ENCODE peak calls at places on chromosomes 13 and 19, in nine cellular contexts. Y is WERI-Rb-1, V is caudate nucleus, C is lower leg skin, N is RWPE1, T is SIG-M5, Z is neural crest cell, D is right cardiac atrium, R is GM23338. P is an unnamed sample.

GRCh38 chr13:83881917-83882625 is at the start of gene SLITRK1:
- DNase-seq in V (peak), C (peak), Y (peak), R (peak), T (no peak), Z (peak), D (peak), N (peak), P (peak)

GRCh38 chr19:41626877-41627276 is at the start of gene CEACAM4:
- DNase-seq in V (no peak), N (no peak), R (no peak), Z (no peak), Y (no peak), C (no peak), T (no peak), D (peak), P (no peak)

GRCh38 chr19:18438331-18439024 is 545 bp upstream of the ISYNA1 start:
- DNase-seq in R (peak), Z (no peak), N (no peak), T (no peak), C (no peak), V (no peak), D (peak), Y (peak), P (no peak)

GRCh38 chr13:39767791-39768564 is 112.5 kb downstream of the COG6 start:
- DNase-seq in T (no peak), R (peak), Y (no peak), C (no peak), V (no peak), N (no peak), D (no peak), Z (no peak), P (no peak)

GRCh38 chr19:40070058-40070457 is 14.0 kb upstream of the ZNF780B start:
- DNase-seq in Y (no peak), C (no peak), Z (no peak), R (no peak), D (no peak), T (no peak), N (no peak), V (no peak), P (no peak)

GRCh38 chr19:43463381-43464088 is 1.9 kb downstream of the LYPD3 start:
- DNase-seq in Y (peak), D (peak), R (peak), Z (peak), C (peak), N (peak), T (peak), V (peak), P (peak)

GRCh38 chr13:50129923-50130685 is 114.9 kb downstream of the KCNRG start:
- DNase-seq in D (peak), T (no peak), N (no peak), Z (peak), R (peak), Y (no peak), C (peak), V (no peak), P (peak)

GRCh38 chr13:29909975-29910674 is 59.7 kb upstream of the UBL3 start:
- DNase-seq in V (no peak), T (no peak), D (no peak), Y (no peak), R (no peak), N (peak), C (peak), Z (no peak), P (no peak)

GRCh38 chr13:20825476-20825875 is 51.7 kb upstream of the EEF1AKMT1 start:
- DNase-seq in N (no peak), T (no peak), Y (no peak), C (no peak), R (no peak), D (no peak), Z (no peak), V (no peak), P (no peak)

GRCh38 chr19:16459680-16460079 is 12.1 kb downstream of the EPS15L1 start:
- DNase-seq in R (no peak), N (no peak), Y (no peak), C (no peak), D (no peak), V (no peak), Z (no peak), T (no peak), P (no peak)

GRCh38 chr13:95153647-95154405 is 147.4 kb downstream of the ABCC4 start:
- DNase-seq in N (no peak), D (no peak), R (peak), T (no peak), Z (no peak), Y (no peak), V (no peak), C (no peak), P (no peak)

GRCh38 chr13:41389580-41389979 is 67.8 kb upstream of the RGCC start:
- DNase-seq in Y (no peak), R (no peak), N (no peak), D (no peak), V (no peak), C (no peak), Z (no peak), T (no peak), P (no peak)

GRCh38 chr13:28505543-28506135 is 10.7 kb upstream of the FLT1 start:
- DNase-seq in N (no peak), R (no peak), V (no peak), Z (no peak), Y (no peak), C (no peak), D (no peak), T (peak), P (no peak)

GRCh38 chr19:1584500-1585242 is 8.0 kb downstream of the MBD3 start:
- DNase-seq in D (peak), R (no peak), V (no peak), N (no peak), T (no peak), Z (no peak), C (no peak), Y (no peak), P (no peak)

GRCh38 chr13:27920677-27921420 is 1.0 kb downstream of the PDX1 start:
- DNase-seq in N (no peak), Y (peak), D (no peak), C (no peak), R (peak), T (no peak), Z (no peak), V (no peak), P (no peak)